ENCODE peak calls at places on chromosomes 6 and 20, in four cellular contexts. N is kidney, K is stomach, E is fibroblast of lung. W is an unnamed sample.

GRCh38 chr20:3692706-3693294 is 11.0 kb upstream of the ADAM33 start:
- DNase-seq in N (no peak), E (no peak), K (no peak), W (no peak)

GRCh38 chr6:5866547-5867051 is 140.1 kb downstream of the NRN1 start:
- DNase-seq in E (peak), K (no peak), N (no peak), W (no peak)

GRCh38 chr6:164763788-164764187 is 545.6 kb downstream of the C6orf118 start:
- DNase-seq in E (peak), K (no peak), N (no peak), W (no peak)

GRCh38 chr6:146594495-146594894 is 4.3 kb upstream of the ADGB start:
- DNase-seq in N (no peak), E (no peak), K (no peak), W (no peak)

GRCh38 chr20:61407561-61407960 is 155.5 kb downstream of the CDH4 start:
- DNase-seq in E (peak), K (no peak), N (no peak), W (no peak)

GRCh38 chr6:41824571-41825569 is 37.4 kb downstream of the TOMM6 start:
- DNase-seq in N (no peak), K (no peak), E (peak), W (no peak)

GRCh38 chr6:7673063-7673536 is 52.8 kb upstream of the BMP6 start:
- DNase-seq in N (peak), K (peak), E (peak), W (peak)

GRCh38 chr20:48910360-48910781 is 11.1 kb upstream of the ARFGEF2 start:
- DNase-seq in K (no peak), N (no peak), E (no peak), W (no peak)

GRCh38 chr6:163554663-163555062 is 140.1 kb downstream of the QKI start:
- DNase-seq in E (peak), K (peak), N (peak), W (peak)

GRCh38 chr6:157224178-157224956 is 99.0 kb downstream of the TMEM242 start:
- DNase-seq in N (peak), E (no peak), K (no peak), W (no peak)

GRCh38 chr6:126721581-126722145 is 381.7 kb downstream of the CENPW start:
- DNase-seq in N (no peak), K (no peak), E (peak), W (peak)

GRCh38 chr20:36604952-36605308 is 649 bp upstream of the RAB5IF start:
- DNase-seq in N (peak), E (no peak), K (peak), W (no peak)

GRCh38 chr6:108565893-108566292 is 5.2 kb downstream of the FOXO3 start:
- DNase-seq in E (peak), K (no peak), N (no peak), W (no peak)

GRCh38 chr6:105326838-105327745 is 75.8 kb downstream of the PREP start:
- DNase-seq in N (no peak), E (peak), K (no peak), W (no peak)

GRCh38 chr6:157761926-157762325 is 61.1 kb upstream of the SNX9 start:
- DNase-seq in N (no peak), K (no peak), E (no peak), W (no peak)

GRCh38 chr6:116764557-116764960 is 960 bp downstream of the FAM162B start:
- DNase-seq in K (no peak), N (peak), E (no peak), W (no peak)

GRCh38 chr6:2902470-2902762 is 693 bp downstream of the SERPINB9 start:
- DNase-seq in N (no peak), E (no peak), K (no peak), W (no peak)

GRCh38 chr6:46925563-46926253 is 4.0 kb upstream of the ADGRF5 start:
- DNase-seq in E (peak), K (peak), N (no peak), W (peak)

GRCh38 chr20:15814360-15814759 is 758.9 kb downstream of the KIF16B start:
- DNase-seq in K (no peak), E (no peak), N (no peak), W (no peak)

GRCh38 chr6:121630716-121631115 is 195.3 kb downstream of the GJA1 start:
- DNase-seq in K (no peak), E (no peak), N (no peak), W (peak)

GRCh38 chr6:129733290-129733689 is 23.3 kb upstream of the ARHGAP18 start:
- DNase-seq in K (no peak), N (no peak), E (no peak), W (no peak)

DNA sequence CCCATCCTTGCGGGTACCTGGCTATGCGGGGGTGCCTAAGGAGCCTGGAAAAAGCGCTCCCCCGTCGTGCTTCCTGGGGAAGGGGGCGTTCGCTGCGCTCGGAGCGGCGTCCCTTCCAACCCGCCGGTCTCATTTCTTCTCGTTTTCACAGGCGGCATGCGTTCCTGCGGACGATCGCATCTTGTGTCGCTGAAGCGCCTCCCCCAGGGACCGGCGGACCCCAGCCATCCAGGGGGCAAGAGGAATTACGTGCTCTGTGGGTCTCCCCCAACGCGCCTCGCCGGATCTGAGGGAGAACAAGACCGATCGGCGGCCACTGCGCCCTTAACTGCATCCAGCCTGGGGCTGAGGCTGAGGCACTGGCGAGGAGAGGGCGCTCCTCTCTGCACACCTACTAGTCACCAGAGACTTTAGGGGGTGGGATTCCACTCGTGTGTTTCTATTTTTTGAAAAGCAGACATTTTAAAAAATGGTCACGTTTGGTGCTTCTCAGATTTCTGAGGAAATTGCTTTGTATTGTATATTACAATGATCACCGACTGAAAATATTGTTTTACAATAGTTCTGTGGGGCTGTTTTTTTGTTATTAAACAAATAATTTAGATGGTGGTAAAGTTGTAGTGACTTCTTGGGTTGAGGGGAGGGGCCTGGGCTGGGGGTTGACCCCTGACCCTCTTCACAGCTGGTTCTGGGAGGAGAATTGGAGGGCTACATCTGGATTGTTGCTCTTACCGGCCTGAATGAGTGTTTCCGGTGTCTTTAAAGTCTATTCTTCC is 1.0 kb downstream of the ID1 start:
- DNase-seq in E (peak), K (peak), N (peak), W (no peak)
- TF ChIP-seq CTCF in E (no peak), K (no peak), N (no peak), W (no peak)

DNA sequence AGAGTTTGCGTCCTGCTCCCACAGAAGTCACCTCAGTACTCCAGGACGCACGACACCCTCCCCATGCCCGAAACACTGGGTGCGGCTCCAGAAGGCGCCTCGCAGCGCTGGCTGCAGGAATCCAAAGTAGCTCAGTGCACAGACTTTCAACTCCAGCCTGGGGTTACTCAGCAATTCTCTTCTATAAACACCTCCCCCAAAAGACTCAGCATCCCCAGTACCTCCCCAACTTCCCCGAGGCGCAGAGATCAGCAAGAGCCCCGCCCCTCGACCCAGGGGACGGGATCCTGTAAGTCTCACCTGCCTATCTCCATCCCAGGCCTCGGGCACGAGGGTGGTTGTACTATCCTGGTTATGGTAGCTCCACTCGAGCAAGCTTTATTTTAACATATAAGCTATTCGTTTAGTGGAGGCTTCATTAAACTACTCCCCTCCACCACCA is 88.1 kb downstream of the ZFP64 start:
- DNase-seq in K (no peak), E (peak), N (no peak), W (peak)
- H3K4me3 ChIP-seq in K (peak), E (peak), N (peak), W (peak)

DNA sequence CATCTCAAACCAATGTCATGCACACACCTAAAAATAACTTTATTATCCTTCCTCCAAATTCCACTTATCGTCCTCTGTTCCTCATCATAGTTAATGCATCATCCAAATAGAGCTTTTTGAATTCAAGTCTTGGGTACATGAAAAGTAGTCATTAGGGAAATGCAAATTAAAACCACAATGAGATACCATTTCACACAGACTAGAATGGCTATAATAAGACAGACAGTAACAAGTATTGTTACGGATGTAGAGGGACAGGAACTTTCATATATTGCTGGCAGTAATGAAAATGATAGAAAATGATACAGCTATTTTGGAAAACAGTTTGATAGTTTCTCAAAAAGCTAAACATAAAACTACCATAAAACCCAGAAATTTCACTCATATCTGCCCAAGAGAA is 59.1 kb downstream of the FHL5 start:
- DNase-seq in N (no peak), K (no peak), E (no peak), W (no peak)
- H3K27ac ChIP-seq in N (no peak), K (no peak), E (no peak), W (no peak)

DNA sequence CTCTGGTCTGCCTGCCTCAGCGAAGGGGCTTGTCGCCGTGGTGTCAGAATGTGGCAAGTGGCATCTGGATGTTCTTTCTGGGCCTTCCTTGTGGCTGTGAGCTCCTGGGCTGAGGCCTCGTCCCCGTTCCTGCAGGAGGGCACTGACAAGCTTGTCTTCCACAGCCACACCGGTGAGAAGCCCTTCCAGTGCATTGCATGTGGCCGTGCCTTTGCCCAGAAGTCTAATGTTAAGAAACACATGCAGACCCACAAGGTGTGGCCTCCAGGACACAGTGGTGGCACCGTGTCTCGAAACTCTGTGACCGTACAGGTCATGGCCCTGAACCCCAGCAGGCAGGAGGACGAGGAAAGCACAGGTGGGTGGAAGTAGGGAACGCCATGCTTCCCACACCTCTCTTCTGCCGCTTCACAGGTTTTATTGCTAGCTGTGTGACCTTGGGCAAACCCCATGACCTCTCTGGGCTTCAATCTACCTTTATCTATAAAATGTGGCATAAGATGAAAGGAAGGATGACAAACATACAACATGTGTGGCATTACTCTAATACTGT is 30.0 kb downstream of the ZNF341 start:
- DNase-seq in N (no peak), E (no peak), K (no peak), W (no peak)
- TF ChIP-seq CTCF in N (no peak), E (no peak), K (no peak), W (no peak)

GRCh38 chr6:143708889-143709288 is 31.1 kb downstream of the PHACTR2 start:
- DNase-seq in N (no peak), K (no peak), E (no peak), W (no peak)
- H3K4me3 ChIP-seq in N (no peak), K (no peak), E (no peak), W (no peak)

GRCh38 chr6:81819767-81820166 is 67.3 kb upstream of the TENT5A start:
- DNase-seq in E (no peak), N (no peak), K (no peak), W (no peak)

GRCh38 chr6:81821449-81821848 is 69.0 kb upstream of the TENT5A start:
- DNase-seq in E (no peak), K (no peak), N (no peak), W (no peak)

GRCh38 chr6:81820422-81820821 is 67.9 kb upstream of the TENT5A start:
- DNase-seq in N (no peak), K (no peak), E (no peak), W (no peak)

GRCh38 chr6:81820979-81821378 is 68.5 kb upstream of the TENT5A start:
- DNase-seq in E (peak), N (no peak), K (no peak), W (no peak)

DNA sequence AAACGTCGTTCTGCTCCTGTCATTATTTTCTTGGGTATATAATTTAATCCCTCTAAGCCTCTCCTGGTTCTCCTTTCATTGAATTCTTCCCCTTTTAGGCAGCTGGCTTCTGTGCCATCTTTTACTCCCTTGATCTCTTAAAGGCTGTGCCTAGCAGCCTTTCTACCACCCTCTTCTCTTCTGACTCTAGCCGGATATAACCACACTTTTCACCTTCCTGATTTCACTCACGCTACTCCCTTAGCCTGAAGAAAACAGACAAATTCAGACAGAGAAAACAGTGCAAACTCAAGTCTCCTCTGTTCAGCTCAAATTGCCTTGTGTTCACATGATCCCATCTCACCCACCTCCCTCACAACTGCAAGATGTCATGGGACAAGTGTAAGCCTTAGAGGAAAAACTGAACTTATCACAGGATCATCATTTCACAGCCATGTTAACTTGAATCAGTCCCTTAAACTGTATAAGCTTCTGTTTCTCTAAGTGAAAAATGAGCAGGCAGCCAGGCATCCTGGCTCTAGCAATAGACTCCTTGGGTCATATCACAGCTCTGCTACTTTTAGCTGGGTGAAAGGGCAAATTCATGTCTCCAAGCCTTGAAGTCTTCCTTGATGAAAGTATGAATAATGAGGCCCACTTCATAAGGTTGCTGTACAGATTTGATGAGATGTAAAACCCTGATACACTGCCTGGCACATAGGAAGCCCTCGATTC is 66.5 kb upstream of the TENT5A start:
- DNase-seq in N (no peak), K (no peak), E (no peak), W (no peak)
- H3K27ac ChIP-seq in N (no peak), K (no peak), E (no peak), W (no peak)

DNA sequence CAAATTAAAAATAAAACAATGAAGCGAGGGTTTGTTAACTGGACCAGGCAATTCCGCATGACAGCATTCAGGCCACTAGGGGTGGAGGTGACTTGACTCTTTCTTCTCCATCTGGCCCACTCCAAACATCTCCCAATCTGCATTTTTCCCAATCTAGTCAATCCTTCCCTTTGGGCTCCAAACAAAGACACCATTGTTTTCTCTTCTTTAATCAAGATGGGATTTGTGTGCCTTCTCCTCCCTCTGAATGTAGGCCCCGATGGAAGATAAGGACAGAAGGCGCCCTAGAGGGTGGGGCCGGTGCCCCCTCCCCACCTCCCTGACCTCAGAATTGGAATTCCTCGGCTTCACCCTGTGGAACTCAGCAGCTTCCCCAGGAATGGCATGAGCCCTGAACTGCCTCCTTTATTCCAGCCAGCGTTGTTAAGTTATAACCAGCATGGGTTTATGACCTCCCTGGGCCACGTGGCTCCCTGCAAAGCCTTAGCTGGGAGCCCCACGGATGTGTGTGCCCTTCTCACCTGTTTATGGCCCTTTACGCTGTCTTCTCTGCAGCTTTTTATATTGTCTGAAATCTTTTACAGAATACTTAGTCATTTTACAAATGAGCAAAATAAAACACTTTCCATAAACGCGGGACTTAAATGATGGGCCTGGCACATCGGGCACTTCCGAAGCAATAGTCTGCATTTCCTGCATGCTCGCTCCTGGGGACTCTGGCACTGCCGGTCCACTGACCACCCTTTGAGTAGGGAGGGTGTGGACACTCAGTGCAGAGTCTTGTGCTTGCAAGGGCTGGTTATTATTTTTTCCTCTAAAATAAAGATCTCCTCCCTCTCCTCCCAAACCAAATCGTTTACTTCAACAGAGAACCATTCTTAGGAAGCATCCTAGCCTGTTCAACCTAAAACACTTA is 24.5 kb downstream of the OVOL2 start:
- DNase-seq in E (no peak), K (no peak), N (peak), W (no peak)
- TF ChIP-seq CTCF in E (no peak), K (no peak), N (no peak), W (no peak)

W was measured in keratinocyte.